ENCODE peak calls at places on chromosomes 16 and 17, in six cellular contexts. K, B, H, Y, L and F are unnamed samples.
A peak's percentile ranks its signal among the peaks of the same experiment; 100 is the strongest.

GRCh38 chr16:73012341-73012740 is 35.6 kb downstream of the ZFHX3 start:
- DNase-seq in K (no peak), L (no peak), Y (no peak), B (no peak), H (no peak), F (no peak)

GRCh38 chr16:89133457-89134127 is 38.0 kb upstream of the CDH15 start:
- DNase-seq in Y (no peak), B (no peak), K (no peak), H (no peak), L (no peak), F (no peak)

GRCh38 chr17:44321246-44322120 is 3.1 kb downstream of the SLC25A39 start:
- DNase-seq in H (no peak), B (no peak), Y (no peak), L (no peak), K (no peak), F (no peak)

GRCh38 chr16:70573451-70574121 is 50.0 kb downstream of the SF3B3 start:
- DNase-seq in Y (peak; percentile 91), L (peak; percentile 58), H (no peak), K (no peak), B (no peak), F (no peak)

GRCh38 chr16:70682239-70683145 is 3.4 kb downstream of the MTSS2 start:
- DNase-seq in K (no peak), L (peak; percentile 24), H (no peak), Y (no peak), B (no peak), F (no peak)

GRCh38 chr16:79856581-79856980 is 256.0 kb upstream of the MAF start:
- DNase-seq in Y (no peak), B (no peak), H (no peak), K (no peak), L (no peak), F (no peak)

GRCh38 chr17:27382025-27382424 is 74.2 kb upstream of the KSR1 start:
- DNase-seq in K (no peak), B (no peak), H (no peak), Y (no peak), L (no peak), F (no peak)

GRCh38 chr17:35807371-35808144 is 1.7 kb upstream of the TAF15 start:
- DNase-seq in L (no peak), B (no peak), H (no peak), K (no peak), Y (no peak), F (no peak)

GRCh38 chr16:85333744-85334640 is 221.7 kb upstream of the CIBAR2 start:
- DNase-seq in Y (no peak), K (no peak), B (no peak), L (no peak), H (no peak), F (no peak)
- TF ChIP-seq CTCF in Y (no peak), K (no peak), B (no peak), L (no peak), H (no peak), F (no peak)

GRCh38 chr16:1706386-1707192 is 594 bp downstream of the MAPK8IP3 start:
- DNase-seq in B (no peak), K (peak; percentile 43), H (no peak), Y (no peak), L (no peak), F (peak; percentile 39)

GRCh38 chr16:1707193-1707790 is 1.3 kb downstream of the MAPK8IP3 start:
- DNase-seq in Y (no peak), L (no peak), H (no peak), B (no peak), K (no peak), F (no peak)

GRCh38 chr16:1708768-1709180 is 2.8 kb downstream of the MAPK8IP3 start:
- DNase-seq in Y (no peak), H (no peak), L (peak; percentile 86), K (no peak), B (no peak), F (no peak)

GRCh38 chr16:1708083-1708767 is 2.2 kb downstream of the MAPK8IP3 start:
- DNase-seq in L (no peak), H (no peak), B (no peak), Y (no peak), K (no peak), F (no peak)

DNA sequence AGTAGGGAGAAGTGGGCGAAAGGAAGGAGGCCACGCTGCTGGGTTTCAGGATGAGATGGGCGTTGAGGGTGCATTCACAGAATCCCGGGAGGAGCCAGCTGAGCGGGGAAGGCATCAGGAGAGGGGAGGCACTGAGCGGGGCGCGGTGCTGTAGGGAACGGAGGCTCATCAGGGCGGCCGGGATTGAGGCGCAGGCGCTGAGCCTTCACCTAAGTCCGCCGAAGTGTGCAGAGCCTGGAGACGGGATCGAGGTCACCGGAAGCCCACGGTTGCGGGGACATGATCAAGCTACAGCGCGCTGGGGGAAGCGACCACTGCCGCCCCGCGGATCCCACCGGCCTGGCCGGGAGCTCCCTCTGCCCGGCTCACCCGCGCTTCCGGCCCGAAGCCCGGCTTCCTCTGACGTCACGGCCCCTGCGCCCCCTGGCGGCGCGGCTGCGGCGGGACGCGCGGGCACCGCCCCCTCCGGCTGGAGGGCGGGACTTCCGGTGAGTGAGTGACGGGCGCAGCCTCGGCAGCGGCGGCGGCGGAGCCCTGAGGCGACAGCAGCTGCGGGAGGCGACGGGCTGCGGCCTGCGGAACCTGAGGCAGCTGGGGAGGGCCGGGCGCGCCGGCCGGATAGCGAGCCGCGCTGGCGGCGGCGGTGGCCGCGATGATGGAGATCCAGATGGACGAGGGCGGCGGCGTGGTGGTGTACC is at the start of gene MAPK8IP3:
- DNase-seq in B (peak; percentile 99), K (peak; percentile 94), H (peak; percentile 92), L (peak; percentile 89), Y (peak; percentile 61), F (peak; percentile 87)
- TF ChIP-seq CTCF in B (peak; percentile 97), K (peak; percentile 70), H (peak; percentile 100), L (peak; percentile 98), Y (peak; percentile 72), F (peak; percentile 61)

GRCh38 chr17:2485543-2485942 is 26.1 kb downstream of the METTL16 start:
- DNase-seq in K (no peak), B (no peak), L (no peak), Y (no peak), H (no peak), F (no peak)

GRCh38 chr17:2484876-2485275 is 26.8 kb downstream of the METTL16 start:
- DNase-seq in B (no peak), H (no peak), L (no peak), K (no peak), Y (no peak), F (no peak)

GRCh38 chr17:2482218-2482617 is 29.5 kb downstream of the METTL16 start:
- DNase-seq in H (no peak), L (no peak), B (no peak), Y (no peak), K (no peak), F (no peak)

GRCh38 chr17:2481760-2482159 is 29.9 kb downstream of the METTL16 start:
- DNase-seq in L (no peak), B (no peak), Y (no peak), K (no peak), H (no peak), F (no peak)

DNA sequence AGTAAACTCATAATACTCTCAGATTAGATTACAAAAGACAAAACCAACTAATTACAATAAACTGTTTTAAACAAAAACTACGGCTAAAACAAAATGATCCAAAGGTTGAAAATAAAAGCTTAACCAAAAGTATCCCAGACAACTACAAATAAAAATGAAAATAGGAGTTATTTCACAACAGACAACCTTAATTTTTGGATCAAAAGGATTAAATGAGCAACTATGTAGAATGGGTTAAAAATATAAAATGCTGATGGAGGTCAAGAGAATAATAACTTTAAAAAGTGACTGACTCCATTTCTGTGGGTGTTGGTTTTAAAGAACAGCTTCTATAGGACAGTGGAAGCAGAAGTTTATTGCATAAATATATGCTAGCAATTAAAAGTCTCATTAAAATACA is 28.6 kb downstream of the METTL16 start:
- DNase-seq in B (no peak), L (no peak), H (no peak), K (no peak), Y (no peak), F (no peak)
- TF ChIP-seq CTCF in B (no peak), L (no peak), H (no peak), K (no peak), Y (no peak), F (no peak)

DNA sequence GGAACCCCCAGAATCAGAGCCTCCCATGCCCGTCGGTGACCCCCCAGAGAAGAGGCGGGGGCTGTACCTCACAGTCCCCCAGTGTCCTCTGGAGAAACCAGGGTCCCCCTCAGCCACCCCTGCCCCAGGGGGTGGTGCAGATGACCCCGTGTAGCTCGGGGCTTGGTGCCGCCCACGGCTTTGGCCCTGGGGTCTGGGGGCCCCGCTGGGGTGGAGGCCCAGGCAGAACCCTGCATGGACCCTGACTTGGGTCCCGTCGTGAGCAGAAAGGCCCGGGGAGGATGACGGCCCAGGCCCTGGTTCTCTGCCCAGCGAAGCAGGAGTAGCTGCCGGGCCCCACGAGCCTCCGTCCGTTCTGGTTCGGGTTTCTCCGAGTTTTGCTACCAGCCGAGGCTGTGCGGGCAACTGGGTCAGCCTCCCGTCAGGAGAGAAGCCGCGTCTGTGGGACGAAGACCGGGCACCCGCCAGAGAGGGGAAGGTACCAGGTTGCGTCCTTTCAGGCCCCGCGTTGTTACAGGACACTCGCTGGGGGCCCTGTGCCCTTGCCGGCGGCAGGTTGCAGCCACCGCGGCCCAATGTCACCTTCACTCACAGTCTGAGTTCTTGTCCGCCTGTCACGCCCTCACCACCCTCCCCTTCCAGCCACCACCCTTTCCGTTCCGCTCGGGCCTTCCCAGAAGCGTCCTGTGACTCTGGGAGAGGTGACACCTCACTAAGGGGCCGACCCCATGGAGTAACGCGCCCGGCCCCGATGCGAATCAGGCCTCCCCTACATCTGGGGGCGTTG is 4.0 kb downstream of the TPSG1 start:
- DNase-seq in H (no peak), L (no peak), B (no peak), Y (no peak), K (no peak), F (no peak)
- TF ChIP-seq CTCF in H (no peak), L (no peak), B (no peak), Y (no peak), K (no peak), F (no peak)

GRCh38 chr17:3043737-3044365 is 19.6 kb downstream of the OR1D5 start:
- DNase-seq in K (no peak), Y (no peak), H (no peak), L (no peak), B (no peak), F (no peak)
- TF ChIP-seq CTCF in K (no peak), Y (peak; percentile 6), H (no peak), L (no peak), B (peak; percentile 44), F (no peak)